ENCODE peak calls at places on chromosomes 6 and 20, in four cellular contexts. T is HEK293T, Y is K562, F is HepG2. A is an unnamed sample.

GRCh38 chr20:57008217-57008616 is 258.2 kb downstream of the BMP7 start:
- DNase-seq in T (no peak), Y (no peak), F (no peak), A (no peak)

GRCh38 chr20:41408131-41408789 is 41.6 kb upstream of the EMILIN3 start:
- DNase-seq in T (no peak), Y (no peak), F (no peak), A (no peak)

GRCh38 chr6:4023240-4023639 is 55.7 kb downstream of the FAM217A start:
- DNase-seq in T (no peak), Y (no peak), F (peak), A (no peak)

GRCh38 chr6:44021628-44022295 is 105.5 kb downstream of the MRPL14 start:
- DNase-seq in T (no peak), Y (no peak), F (no peak), A (no peak)

GRCh38 chr6:11535801-11536230 is 1.7 kb upstream of the TMEM170B start:
- DNase-seq in T (no peak), Y (no peak), F (peak), A (no peak)

GRCh38 chr6:89734526-89734925 is 85.1 kb downstream of the MDN1 start:
- DNase-seq in T (no peak), Y (no peak), F (no peak), A (no peak)

GRCh38 chr6:88725111-88725711 is 238.2 kb downstream of the RNGTT start:
- DNase-seq in T (peak), Y (peak), F (peak), A (peak)

GRCh38 chr20:41600926-41601631 is 17.1 kb downstream of the CHD6 start:
- DNase-seq in T (no peak), Y (no peak), F (no peak), A (no peak)

GRCh38 chr6:106056060-106056737 is 29.9 kb upstream of the PRDM1 start:
- DNase-seq in T (no peak), Y (peak), F (no peak), A (peak)

GRCh38 chr6:12506211-12506610 is 210.4 kb upstream of the PHACTR1 start:
- DNase-seq in T (no peak), Y (no peak), F (no peak), A (no peak)

GRCh38 chr20:49400410-49400809 is 82.1 kb downstream of the KCNB1 start:
- DNase-seq in T (no peak), Y (no peak), F (no peak), A (no peak)

GRCh38 chr20:36196676-36197075 is 39.6 kb upstream of the AAR2 start:
- DNase-seq in T (no peak), Y (no peak), F (no peak), A (no peak)

GRCh38 chr6:17714879-17715860 is 8.4 kb upstream of the NUP153 start:
- DNase-seq in T (peak), Y (peak), F (no peak), A (no peak)

GRCh38 chr20:63665708-63666107 is 7.6 kb downstream of the RTEL1 start:
- DNase-seq in T (no peak), Y (no peak), F (no peak), A (no peak)

GRCh38 chr20:50219520-50220086 is 29.0 kb downstream of the CEBPB start:
- DNase-seq in T (no peak), Y (no peak), F (no peak), A (no peak)

GRCh38 chr6:139062921-139063320 is 34.4 kb downstream of the ABRACL start:
- DNase-seq in T (no peak), Y (no peak), F (no peak), A (no peak)

GRCh38 chr20:46651091-46651962 is at the start of gene SLC13A3:
- DNase-seq in T (no peak), Y (no peak), F (peak), A (peak)

GRCh38 chr6:98833101-98834059 is 994 bp upstream of the POU3F2 start:
- DNase-seq in T (peak), Y (no peak), F (no peak), A (no peak)

GRCh38 chr6:31834704-31835375 is 7.3 kb downstream of the HSPA1B start:
- DNase-seq in T (peak), Y (peak), F (peak), A (peak)

GRCh38 chr20:9306521-9306920 is 207.9 kb upstream of the LAMP5 start:
- DNase-seq in T (no peak), Y (no peak), F (peak), A (no peak)

GRCh38 chr20:54134445-54135220 is 39.2 kb downstream of the CYP24A1 start:
- DNase-seq in T (no peak), Y (no peak), F (peak), A (no peak)

GRCh38 chr6:393391-394221 is 2.1 kb downstream of the IRF4 start:
- DNase-seq in T (no peak), Y (no peak), F (no peak), A (no peak)

GRCh38 chr6:118980063-118980462 is 45.1 kb upstream of the MCM9 start:
- DNase-seq in T (no peak), Y (no peak), F (peak), A (no peak)

GRCh38 chr6:45884336-45884735 is 131.3 kb downstream of the CLIC5 start:
- DNase-seq in T (no peak), Y (no peak), F (no peak), A (no peak)

GRCh38 chr6:49576618-49577017 is 26.1 kb downstream of the C6orf141 start:
- DNase-seq in T (no peak), Y (no peak), F (no peak), A (no peak)

GRCh38 chr20:26277339-26277738 is 580.7 kb upstream of the ZNF337 start:
- DNase-seq in T (no peak), Y (no peak), F (no peak), A (no peak)

GRCh38 chr20:16350465-16350864 is 222.8 kb downstream of the KIF16B start:
- DNase-seq in T (no peak), Y (no peak), F (no peak), A (no peak)

GRCh38 chr6:68427630-68428029 is 207.5 kb upstream of the ADGRB3 start:
- DNase-seq in T (no peak), Y (no peak), F (no peak), A (no peak)

GRCh38 chr20:17693534-17694001 is 6.2 kb upstream of the BANF2 start:
- DNase-seq in T (no peak), Y (no peak), F (no peak), A (no peak)

GRCh38 chr20:63090052-63090451 is 83.3 kb upstream of the BHLHE23 start:
- DNase-seq in T (no peak), Y (no peak), F (no peak), A (no peak)

GRCh38 chr6:170290306-170291128 is at the start of gene DLL1:
- DNase-seq in T (peak), Y (no peak), F (no peak), A (peak)

GRCh38 chr6:169752074-169752623 is 727 bp downstream of the ERMARD start:
- DNase-seq in T (no peak), Y (peak), F (peak), A (no peak)

GRCh38 chr6:32116674-32117073 is 7.5 kb upstream of the TNXB start:
- DNase-seq in T (peak), Y (peak), F (peak), A (no peak)

GRCh38 chr20:63658749-63659187 is 656 bp downstream of the RTEL1 start:
- DNase-seq in T (peak), Y (peak), F (no peak), A (no peak)

GRCh38 chr6:89483111-89483720 is 50.3 kb downstream of the ANKRD6 start:
- DNase-seq in T (no peak), Y (no peak), F (peak), A (peak)

GRCh38 chr6:127937102-127937501 is 36.2 kb upstream of the THEMIS start:
- DNase-seq in T (no peak), Y (no peak), F (no peak), A (no peak)

GRCh38 chr6:138028893-138029292 is 78.3 kb downstream of the PERP start:
- DNase-seq in T (no peak), Y (no peak), F (no peak), A (no peak)

DNA sequence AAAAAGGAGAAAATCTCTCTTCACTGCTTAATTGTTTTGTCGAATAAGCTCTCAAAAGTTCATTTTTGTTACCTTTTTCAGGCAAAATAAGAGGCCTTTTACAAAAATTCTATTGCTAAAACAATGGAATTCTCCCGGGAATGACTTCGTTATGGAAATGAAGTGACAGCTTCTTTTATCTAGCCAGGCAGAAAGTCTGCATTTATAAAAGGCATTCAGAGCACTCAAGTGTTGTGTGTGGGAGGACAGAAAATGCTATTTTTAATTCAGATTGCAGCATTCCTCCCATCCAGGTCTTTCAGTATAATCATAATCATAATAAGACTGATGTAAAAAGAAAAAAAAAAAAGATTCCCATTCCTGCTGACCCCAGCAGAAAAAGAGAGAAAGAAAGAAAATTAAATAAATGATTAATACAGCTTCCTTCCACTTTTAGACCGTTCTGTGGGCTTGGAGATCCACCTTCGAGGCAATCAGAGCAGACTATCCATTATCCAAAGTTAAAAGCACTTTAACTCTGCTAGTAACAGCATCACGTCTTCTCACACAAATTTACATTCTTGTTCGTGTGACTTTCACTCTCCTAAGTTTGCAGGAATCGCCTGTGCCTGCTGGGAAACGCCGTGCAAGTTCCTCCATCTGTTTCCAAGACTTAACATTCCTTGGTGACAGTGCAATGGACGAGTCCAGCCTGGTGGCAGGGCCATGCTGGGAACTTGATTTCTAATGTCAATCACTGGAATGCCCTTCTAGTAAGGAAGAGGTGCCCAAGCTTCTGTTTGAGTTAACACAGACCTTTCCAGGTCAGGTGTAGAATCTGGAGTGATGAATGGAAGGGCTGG is 258.8 kb downstream of the GMPR start:
- DNase-seq in T (no peak), Y (no peak), F (no peak), A (no peak)
- TF ChIP-seq ELF4 in T (no peak), Y (no peak), F (no peak), A (no peak)

GRCh38 chr20:10449270-10449669 is 14.2 kb downstream of the SLX4IP start:
- DNase-seq in T (no peak), Y (no peak), F (no peak), A (no peak)

GRCh38 chr20:10443936-10444335 is 8.8 kb downstream of the SLX4IP start:
- DNase-seq in T (no peak), Y (no peak), F (no peak), A (no peak)

GRCh38 chr20:10448270-10449156 is 13.4 kb downstream of the SLX4IP start:
- DNase-seq in T (no peak), Y (no peak), F (no peak), A (no peak)

GRCh38 chr20:10445758-10446157 is 10.7 kb downstream of the SLX4IP start:
- DNase-seq in T (no peak), Y (no peak), F (no peak), A (no peak)

DNA sequence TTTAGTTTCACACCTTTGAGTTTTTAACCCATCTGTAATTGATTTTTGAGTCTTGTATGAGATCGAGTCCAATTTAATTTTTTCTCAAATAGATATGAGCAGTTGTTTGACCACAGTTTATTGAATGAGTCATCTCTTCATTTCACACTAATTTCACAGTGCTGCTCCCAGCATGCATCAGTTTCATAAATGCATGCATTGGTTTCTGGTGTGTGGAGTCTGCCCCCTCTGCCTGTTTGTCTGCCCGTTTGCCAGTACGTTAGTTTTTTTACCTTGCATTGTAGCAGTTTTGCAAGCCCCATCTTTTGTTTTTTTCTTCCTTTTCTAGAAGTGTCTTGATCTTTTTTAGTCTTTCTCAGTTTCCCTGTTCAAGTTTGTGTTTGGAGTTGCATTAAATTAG is 11.9 kb downstream of the SLX4IP start:
- DNase-seq in T (peak), Y (peak), F (peak), A (no peak)
- TF ChIP-seq ELF4 in T (no peak), Y (no peak), F (no peak), A (no peak)

GRCh38 chr20:59933296-59933848 is at the start of gene SYCP2:
- DNase-seq in T (no peak), Y (peak), F (no peak), A (no peak)
- TF ChIP-seq ELF4 in T (no peak), Y (no peak), F (no peak), A (no peak)

DNA sequence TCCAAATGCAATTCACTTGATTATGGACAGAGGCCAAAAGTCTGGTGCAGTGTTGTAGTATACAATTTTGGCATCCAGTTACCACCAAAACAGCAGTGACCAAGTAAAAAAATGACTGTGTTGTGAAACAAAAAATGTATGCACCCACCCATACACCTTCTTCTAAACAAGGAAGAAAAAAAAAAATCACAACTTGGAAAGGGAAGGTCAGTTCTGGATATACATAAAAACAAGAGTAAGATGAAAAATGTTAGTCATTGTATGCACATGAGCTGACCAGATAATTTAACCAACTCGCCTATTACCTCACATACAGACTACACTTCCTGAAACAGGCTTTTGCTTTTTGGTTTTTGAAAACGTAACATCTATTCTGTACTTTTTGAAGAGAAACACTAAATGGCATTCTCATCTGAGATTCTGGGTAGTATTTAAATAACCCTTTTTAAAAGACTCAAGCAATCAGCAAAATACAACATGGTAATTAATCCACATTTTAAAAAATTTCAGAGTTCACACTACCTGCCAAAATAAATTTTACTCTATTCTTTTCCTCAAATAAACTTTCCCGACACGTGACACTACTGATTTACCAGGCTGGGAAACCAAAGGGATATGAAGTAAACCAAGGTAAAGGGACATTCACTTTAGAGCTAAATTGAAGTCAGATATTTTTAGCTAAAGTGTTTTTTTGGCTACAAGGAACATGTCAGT is 141.6 kb upstream of the SHLD1 start:
- DNase-seq in T (no peak), Y (peak), F (no peak), A (no peak)
- TF ChIP-seq ELF4 in T (no peak), Y (no peak), F (no peak), A (no peak)

DNA sequence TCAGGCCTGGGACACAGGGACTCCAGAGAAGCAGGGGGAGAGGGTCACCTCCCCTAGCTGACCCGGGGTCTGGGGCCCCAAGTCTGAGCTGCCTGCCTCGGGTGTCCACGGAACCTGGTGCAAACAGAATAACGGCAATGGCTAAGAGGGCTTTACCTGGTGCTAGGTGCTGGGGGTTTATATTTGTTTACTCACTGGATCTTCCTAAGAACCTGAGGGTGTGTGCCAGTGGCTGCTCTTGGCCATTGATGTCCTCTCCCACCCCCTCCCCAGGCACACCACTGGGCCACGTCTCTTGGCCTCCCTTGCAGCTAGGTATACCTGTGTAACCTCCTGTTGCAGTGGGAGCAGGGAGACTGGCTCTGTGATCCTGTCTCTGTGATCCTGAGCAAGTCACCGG is 157.9 kb upstream of the MLN start:
- DNase-seq in T (no peak), Y (no peak), F (no peak), A (no peak)
- TF ChIP-seq ELF4 in T (no peak), Y (no peak), F (no peak), A (no peak)

DNA sequence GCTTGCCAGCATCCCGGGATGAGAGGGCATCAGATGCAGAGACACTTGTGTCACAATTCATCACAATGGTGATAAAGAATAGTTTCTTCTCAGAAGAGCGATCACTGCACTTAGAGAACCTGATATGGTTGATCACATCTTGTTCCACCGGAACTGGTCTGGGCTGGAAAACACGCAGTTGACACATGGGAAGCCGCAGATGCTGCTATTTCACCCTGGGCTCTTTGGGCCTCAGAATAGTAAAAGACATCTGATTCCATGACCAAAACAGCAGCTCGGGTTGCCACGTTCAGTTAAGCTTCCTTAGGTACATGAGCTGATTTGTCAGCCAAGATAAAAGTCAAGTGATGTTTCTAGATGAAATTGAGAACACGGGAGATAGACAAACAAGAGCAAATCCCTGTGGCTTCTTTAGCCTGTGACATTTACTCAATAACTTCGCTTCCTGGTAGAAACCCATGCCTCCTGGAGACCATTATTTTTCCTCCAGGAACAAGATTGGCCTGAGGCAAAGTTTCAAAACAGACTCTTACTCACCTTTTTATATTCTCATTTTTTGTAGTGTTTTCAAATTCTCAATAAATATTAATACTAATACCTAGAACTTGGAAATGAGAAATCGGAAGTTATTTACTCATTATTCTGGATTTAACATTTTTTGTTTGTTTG is 59.4 kb downstream of the TRMT6 start:
- DNase-seq in T (no peak), Y (no peak), F (no peak), A (no peak)
- TF ChIP-seq ELF4 in T (no peak), Y (no peak), F (no peak), A (no peak)

GRCh38 chr6:72622094-72622540 is 253 bp downstream of the KCNQ5 start:
- DNase-seq in T (peak), Y (peak), F (no peak), A (peak)
- TF ChIP-seq ELF4 in T (no peak), Y (no peak), F (no peak), A (no peak)

GRCh38 chr6:158013904-158014504 is 32.3 kb downstream of the SYNJ2 start:
- DNase-seq in T (no peak), Y (no peak), F (no peak), A (no peak)

GRCh38 chr6:158010591-158011477 is 29.2 kb downstream of the SYNJ2 start:
- DNase-seq in T (no peak), Y (no peak), F (peak), A (no peak)

GRCh38 chr6:158011478-158011920 is 29.8 kb downstream of the SYNJ2 start:
- DNase-seq in T (no peak), Y (no peak), F (peak), A (no peak)

GRCh38 chr6:158009935-158010585 is 28.4 kb downstream of the SYNJ2 start:
- DNase-seq in T (no peak), Y (no peak), F (no peak), A (no peak)

DNA sequence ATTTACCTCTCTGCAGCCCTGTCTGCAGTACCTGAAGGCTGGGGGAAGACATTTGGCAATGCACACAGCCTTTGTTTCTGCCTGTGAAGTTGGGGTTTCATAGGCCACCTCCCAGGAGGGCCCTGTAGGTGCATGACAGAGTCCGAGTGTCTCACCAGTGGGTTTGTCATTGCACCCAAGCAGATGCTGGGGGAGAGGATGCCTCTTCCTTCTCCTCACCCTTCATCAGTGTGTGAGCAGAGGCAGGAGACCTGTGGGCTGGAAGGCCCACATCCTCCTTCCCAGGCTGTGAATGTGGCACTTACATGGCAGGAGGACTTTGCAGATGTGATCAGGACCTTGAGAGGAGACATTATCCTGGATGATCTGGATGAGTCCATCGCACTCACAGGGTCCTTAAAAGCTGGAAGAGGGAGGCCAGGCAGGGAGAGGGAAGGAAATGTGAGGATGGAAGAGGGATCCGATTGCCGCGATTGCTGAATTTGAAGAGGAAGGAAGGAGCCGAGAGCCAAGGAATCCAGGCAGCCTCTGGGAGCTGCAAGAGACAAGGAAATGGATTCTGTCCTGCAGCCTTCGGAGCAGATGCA is 30.4 kb downstream of the SYNJ2 start:
- DNase-seq in T (no peak), Y (no peak), F (no peak), A (no peak)
- TF ChIP-seq ELF4 in T (no peak), Y (no peak), F (no peak), A (no peak)